ENCODE peak calls at places on chromosomes 2 and 18, in ten cellular contexts. K is endothelial cell; B is activated CD8-positive, alpha-beta memory T cell treated with anti-CD3 and anti-CD28 coated beads, Interleukin-2, amount 50 U/mL, for 4 hours; U is cardiac fibroblast; G is iris pigment epithelial cell; X is GM12891; V is hippocampal formation; Y is Kasumi-1; O is pulmonary artery endothelial cell; P is GM10248. I is an unnamed sample.

GRCh38 chr2:203636896-203637818 is 69.3 kb upstream of the CD28 start:
- DNase-seq in K (no peak), B (no peak), U (peak), G (peak), X (no peak), V (peak), Y (peak), O (no peak), P (no peak), I (peak)

GRCh38 chr2:7653617-7654016 is 736.4 kb downstream of the RNF144A start:
- DNase-seq in K (no peak), B (no peak), U (no peak), G (no peak), X (no peak), V (no peak), Y (no peak), O (no peak), P (no peak), I (no peak)

GRCh38 chr18:78978336-78979057 is 1.1 kb upstream of the SALL3 start:
- DNase-seq in K (no peak), B (no peak), U (no peak), G (no peak), X (no peak), V (no peak), Y (no peak), O (no peak), P (no peak), I (peak)

GRCh38 chr2:212392048-212392447 is 146.6 kb downstream of the ERBB4 start:
- DNase-seq in K (no peak), B (no peak), U (no peak), G (peak), X (no peak), V (no peak), Y (no peak), O (no peak), P (no peak), I (peak)

GRCh38 chr2:122980672-122981071 is 1044.4 kb upstream of the CNTNAP5 start:
- DNase-seq in K (no peak), B (no peak), U (peak), G (no peak), X (no peak), V (no peak), Y (peak), O (no peak), P (no peak), I (no peak)

GRCh38 chr2:216372761-216373291 is 543 bp upstream of the MARCHF4 start:
- DNase-seq in K (no peak), B (no peak), U (peak), G (peak), X (no peak), V (no peak), Y (no peak), O (peak), P (no peak), I (peak)

GRCh38 chr2:101307950-101308431 is 510 bp downstream of the RNF149 start:
- DNase-seq in K (peak), B (peak), U (peak), G (peak), X (peak), V (no peak), Y (no peak), O (no peak), P (peak), I (peak)

GRCh38 chr18:45910405-45911023 is 56.6 kb downstream of the EPG5 start:
- DNase-seq in K (peak), B (peak), U (peak), G (peak), X (peak), V (no peak), Y (peak), O (no peak), P (peak), I (peak)

GRCh38 chr18:2905802-2906521 is 59.2 kb downstream of the EMILIN2 start:
- DNase-seq in K (peak), B (peak), U (peak), G (no peak), X (peak), V (no peak), Y (peak), O (no peak), P (peak), I (no peak)

GRCh38 chr2:128307595-128307994 is 11.1 kb downstream of the HS6ST1 start:
- DNase-seq in K (no peak), B (no peak), U (no peak), G (no peak), X (no peak), V (no peak), Y (no peak), O (no peak), P (no peak), I (no peak)

GRCh38 chr2:106695919-106696318 is 190.0 kb downstream of the ST6GAL2 start:
- DNase-seq in K (no peak), B (no peak), U (no peak), G (no peak), X (no peak), V (no peak), Y (no peak), O (no peak), P (no peak), I (no peak)

GRCh38 chr2:10382313-10383061 is 65.6 kb downstream of the ODC1 start:
- DNase-seq in K (peak), B (peak), U (no peak), G (no peak), X (no peak), V (no peak), Y (peak), O (peak), P (no peak), I (no peak)

GRCh38 chr2:57516740-57517340 is 529.8 kb upstream of the VRK2 start:
- DNase-seq in K (no peak), B (no peak), U (peak), G (peak), X (peak), V (no peak), Y (peak), O (no peak), P (peak), I (peak)

GRCh38 chr2:171810409-171810993 is 83.5 kb downstream of the SLC25A12 start:
- DNase-seq in K (no peak), B (no peak), U (peak), G (peak), X (no peak), V (no peak), Y (no peak), O (no peak), P (no peak), I (peak)

GRCh38 chr18:8893628-8894231 is 188.4 kb downstream of the MTCL1 start:
- DNase-seq in K (no peak), B (no peak), U (no peak), G (no peak), X (no peak), V (no peak), Y (no peak), O (no peak), P (no peak), I (no peak)

GRCh38 chr2:61707984-61708852 is 145.6 kb downstream of the FAM161A start:
- DNase-seq in K (no peak), B (no peak), U (no peak), G (peak), X (peak), V (no peak), Y (no peak), O (no peak), P (peak), I (peak)

GRCh38 chr18:62998443-62998842 is 283.1 kb downstream of the PHLPP1 start:
- DNase-seq in K (no peak), B (no peak), U (no peak), G (no peak), X (no peak), V (no peak), Y (no peak), O (no peak), P (no peak), I (no peak)

GRCh38 chr2:154484338-154485099 is 214.0 kb upstream of the KCNJ3 start:
- DNase-seq in K (no peak), B (no peak), U (no peak), G (no peak), X (no peak), V (no peak), Y (no peak), O (no peak), P (no peak), I (no peak)

I was measured in astrocyte of the spinal cord.